ENCODE peak calls at places on chromosome 13, in six cellular contexts. N is transverse colon, G is suprapubic skin, S is endothelial cell of umbilical vein, X is thyroid gland, Q is adrenal gland. U is an unnamed sample.

GRCh38 chr13:78339927-78340326 is 263.4 kb downstream of the POU4F1 start:
- DNase-seq in N (no peak), G (no peak), S (no peak), X (no peak), Q (no peak), U (no peak)

GRCh38 chr13:99655351-99656091 is 154.2 kb downstream of the TM9SF2 start:
- DNase-seq in N (no peak), G (no peak), S (no peak), X (no peak), Q (no peak), U (no peak)

GRCh38 chr13:45166858-45167257 is 34.0 kb downstream of the KCTD4 start:
- DNase-seq in N (no peak), G (no peak), S (no peak), X (no peak), Q (no peak), U (no peak)

GRCh38 chr13:44249439-44249838 is 124.2 kb upstream of the SERP2 start:
- DNase-seq in N (peak), G (no peak), S (peak), X (no peak), Q (no peak), U (peak)

GRCh38 chr13:88051746-88052482 is 380.7 kb downstream of the SLITRK5 start:
- DNase-seq in N (no peak), G (no peak), S (no peak), X (no peak), Q (no peak), U (no peak)

GRCh38 chr13:28429685-28430290 is 65.1 kb downstream of the FLT1 start:
- DNase-seq in N (peak), G (no peak), S (no peak), X (no peak), Q (no peak), U (no peak)

GRCh38 chr13:68304287-68304893 is 1074.3 kb upstream of the PCDH9 start:
- DNase-seq in N (no peak), G (no peak), S (peak), X (no peak), Q (no peak), U (no peak)

GRCh38 chr13:44116562-44117315 is 237.0 kb downstream of the LACC1 start:
- DNase-seq in N (no peak), G (no peak), S (no peak), X (no peak), Q (no peak), U (no peak)

GRCh38 chr13:92500192-92500591 is 726.4 kb upstream of the GPC6 start:
- DNase-seq in N (no peak), G (no peak), S (no peak), X (no peak), Q (no peak), U (no peak)

GRCh38 chr13:84417426-84417825 is 535.2 kb upstream of the SLITRK1 start:
- DNase-seq in N (no peak), G (no peak), S (no peak), X (no peak), Q (no peak), U (no peak)

GRCh38 chr13:40231311-40231710 is 435.1 kb downstream of the FOXO1 start:
- DNase-seq in N (no peak), G (no peak), S (no peak), X (no peak), Q (no peak), U (no peak)

GRCh38 chr13:97539651-97540230 is 105.8 kb downstream of the RAP2A start:
- DNase-seq in N (no peak), G (no peak), S (peak), X (no peak), Q (no peak), U (no peak)

GRCh38 chr13:24233351-24233901 is 72.9 kb downstream of the SPATA13 start:
- DNase-seq in N (no peak), G (no peak), S (peak), X (peak), Q (no peak), U (no peak)

GRCh38 chr13:29465741-29466293 is 129.7 kb downstream of the SLC7A1 start:
- DNase-seq in N (no peak), G (no peak), S (no peak), X (peak), Q (peak), U (no peak)

GRCh38 chr13:50124536-50125305 is 109.5 kb downstream of the KCNRG start:
- DNase-seq in N (peak), G (peak), S (no peak), X (peak), Q (peak), U (peak)
- TF ChIP-seq POLR2A in N (no peak), G (no peak), S (no peak), X (peak), Q (peak), U (no peak)

GRCh38 chr13:112098699-112099098 is 31.8 kb downstream of the SOX1 start:
- DNase-seq in N (no peak), G (no peak), S (no peak), X (no peak), Q (no peak), U (no peak)
- H3K4me3 ChIP-seq in N (no peak), G (no peak), S (no peak), X (no peak), Q (no peak), U (no peak)

DNA sequence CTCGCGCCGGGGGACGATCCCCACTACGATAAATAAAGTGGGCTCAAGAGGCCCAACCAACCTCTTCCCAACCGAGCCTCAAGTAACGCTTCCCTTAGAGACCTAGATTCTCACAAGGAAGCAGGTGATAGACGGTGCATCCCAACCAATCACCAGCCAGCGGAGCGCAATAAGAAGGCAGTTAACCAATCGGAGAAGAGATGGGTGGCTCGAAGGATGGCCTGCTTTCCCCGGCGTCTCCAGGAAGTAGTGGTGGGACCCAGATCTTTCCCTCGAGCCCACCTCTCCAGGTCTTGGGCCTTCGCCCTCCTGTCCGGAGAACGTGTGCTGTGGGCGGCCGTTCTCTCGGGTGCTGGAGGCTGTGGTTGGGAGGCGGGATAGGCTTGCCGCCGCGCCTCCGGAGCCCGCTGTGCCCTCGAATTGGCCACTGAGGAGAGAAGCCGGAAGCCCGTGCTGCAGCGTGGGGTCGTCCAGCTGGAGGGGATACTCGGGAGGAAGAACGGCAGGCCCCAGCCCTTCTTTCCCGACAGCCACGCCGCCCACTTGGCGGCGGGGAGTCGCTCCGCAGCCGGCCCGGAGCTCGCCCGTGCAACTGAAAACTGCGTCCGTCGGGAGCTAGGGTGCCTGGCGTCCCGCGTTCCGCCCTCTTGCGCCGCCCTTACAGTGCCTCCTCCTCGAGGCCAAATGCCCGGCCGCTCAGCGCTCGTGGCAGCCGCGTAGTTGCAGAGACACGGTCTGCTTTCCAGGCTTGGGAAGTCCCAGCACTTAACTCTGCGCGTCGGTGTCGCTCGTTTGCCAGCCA is at the start of gene RNF6:
- DNase-seq in N (peak), G (peak), S (peak), X (peak), Q (peak), U (peak)
- TF ChIP-seq POLR2A in N (peak), G (no peak), S (peak), X (peak), Q (peak), U (no peak)

GRCh38 chr13:33230178-33230881 is 55.2 kb downstream of the STARD13 start:
- DNase-seq in N (no peak), G (no peak), S (peak), X (no peak), Q (no peak), U (no peak)
- H3K4me3 ChIP-seq in N (no peak), G (no peak), S (no peak), X (no peak), Q (no peak), U (no peak)

DNA sequence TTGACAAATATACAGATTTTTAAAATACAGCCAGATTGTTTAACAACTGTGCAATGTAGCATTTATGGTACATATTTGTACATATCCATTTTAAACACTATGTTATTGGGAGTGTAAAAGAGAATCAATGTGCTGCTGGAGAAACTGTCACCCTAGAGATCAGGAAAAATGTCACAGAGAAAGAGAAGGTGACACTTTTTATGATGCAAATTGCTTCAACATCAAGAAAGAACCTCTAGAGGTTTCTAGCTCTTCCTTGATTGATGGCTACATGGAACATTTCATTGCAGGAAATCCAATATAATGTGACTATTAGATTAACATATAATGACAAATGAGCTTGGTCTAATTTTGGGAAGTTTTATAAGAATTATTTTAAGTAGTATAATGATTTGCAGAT is 1491.2 kb upstream of the PCDH20 start:
- DNase-seq in N (no peak), G (no peak), S (no peak), X (no peak), Q (no peak), U (no peak)
- TF ChIP-seq POLR2A in N (no peak), G (no peak), S (no peak), X (no peak), Q (no peak), U (no peak)

GRCh38 chr13:27353653-27354052 is 70.8 kb upstream of the GTF3A start:
- DNase-seq in N (no peak), G (no peak), S (no peak), X (no peak), Q (no peak), U (no peak)

GRCh38 chr13:27355894-27356293 is 68.5 kb upstream of the GTF3A start:
- DNase-seq in N (no peak), G (no peak), S (no peak), X (no peak), Q (no peak), U (no peak)

GRCh38 chr13:27352698-27353097 is 71.7 kb upstream of the GTF3A start:
- DNase-seq in N (no peak), G (no peak), S (no peak), X (no peak), Q (no peak), U (no peak)

GRCh38 chr13:27354379-27354778 is 70.0 kb upstream of the GTF3A start:
- DNase-seq in N (no peak), G (no peak), S (no peak), X (no peak), Q (no peak), U (no peak)

GRCh38 chr13:27353166-27353583 is 71.2 kb upstream of the GTF3A start:
- DNase-seq in N (no peak), G (no peak), S (no peak), X (no peak), Q (no peak), U (no peak)
- H3K4me3 ChIP-seq in N (peak), G (no peak), S (no peak), X (no peak), Q (no peak), U (no peak)

GRCh38 chr13:113452942-113453901 is at the start of gene ADPRHL1:
- DNase-seq in N (no peak), G (no peak), S (no peak), X (no peak), Q (peak), U (no peak)
- TF ChIP-seq POLR2A in N (no peak), G (no peak), S (no peak), X (no peak), Q (no peak), U (no peak)

GRCh38 chr13:20119960-20120359 is 40.9 kb downstream of the GJA3 start:
- DNase-seq in N (no peak), G (no peak), S (no peak), X (no peak), Q (no peak), U (peak)
- H3K4me3 ChIP-seq in N (peak), G (peak), S (no peak), X (no peak), Q (no peak), U (no peak)

GRCh38 chr13:20904908-20905307 is 2.4 kb upstream of the XPO4 start:
- DNase-seq in N (no peak), G (no peak), S (no peak), X (no peak), Q (no peak), U (no peak)

GRCh38 chr13:20903164-20903475 is 574 bp upstream of the XPO4 start:
- DNase-seq in N (no peak), G (no peak), S (no peak), X (no peak), Q (no peak), U (no peak)

GRCh38 chr13:20901668-20902437 is 693 bp downstream of the XPO4 start:
- DNase-seq in N (peak), G (no peak), S (peak), X (peak), Q (peak), U (no peak)

DNA sequence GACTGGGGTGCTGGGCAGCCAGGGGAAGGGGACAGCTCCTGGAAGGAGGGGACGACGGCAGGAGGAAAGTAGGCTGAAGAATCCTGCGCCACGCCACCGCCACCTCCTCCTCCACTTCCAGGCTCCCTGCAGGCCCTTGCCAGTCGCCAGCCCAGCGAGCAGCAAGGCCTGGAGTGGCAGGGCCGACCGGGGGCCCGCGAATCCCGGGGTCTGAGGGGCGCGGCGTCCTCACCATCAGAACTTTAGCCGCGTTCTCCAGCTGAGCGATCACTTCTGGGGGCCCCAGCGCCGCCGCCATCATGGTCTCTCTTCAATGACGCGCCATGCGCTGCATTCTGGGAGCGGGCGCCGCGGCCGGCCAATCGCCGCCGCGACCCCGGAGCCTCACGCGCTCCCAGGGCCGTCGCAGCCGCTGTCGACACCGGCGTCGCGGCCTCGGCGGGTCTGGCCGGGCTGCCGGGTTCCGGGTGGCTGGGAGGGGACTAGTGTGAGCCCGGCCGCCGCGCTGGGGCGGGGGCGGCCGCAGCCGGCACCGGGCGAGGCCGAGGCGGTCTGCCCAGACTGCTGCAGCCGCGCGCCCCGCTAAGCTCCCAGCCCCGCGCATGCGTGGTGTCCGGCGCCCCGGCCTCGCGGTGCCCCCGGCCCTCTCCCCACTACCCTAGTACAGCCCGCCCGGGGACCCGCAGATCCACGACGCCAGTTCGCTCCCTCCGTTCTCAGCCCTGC is at the start of gene XPO4:
- DNase-seq in N (peak), G (peak), S (peak), X (peak), Q (peak), U (peak)
- TF ChIP-seq POLR2A in N (peak), G (no peak), S (peak), X (no peak), Q (peak), U (no peak)

GRCh38 chr13:50074843-50075242 is 59.6 kb downstream of the KCNRG start:
- DNase-seq in N (no peak), G (no peak), S (peak), X (no peak), Q (no peak), U (no peak)
- H3K4me3 ChIP-seq in N (no peak), G (no peak), S (no peak), X (no peak), Q (no peak), U (no peak)

U was measured in lower leg skin.